ENCODE peak calls at places on chromosomes 6 and 20, in seven cellular contexts. K, J, H, F, W, C and X are unnamed samples.

GRCh38 chr6:127516676-127517273 is 2.4 kb downstream of the MTCL3 start:
- DNase-seq in K (no peak), J (peak), H (no peak), F (peak), W (peak), C (peak), X (peak)

GRCh38 chr20:44785768-44786167 is 24.6 kb downstream of the RIMS4 start:
- DNase-seq in K (no peak), J (no peak), H (no peak), F (no peak), W (peak), C (no peak), X (peak)

GRCh38 chr6:28742668-28743270 is 181.0 kb downstream of the TRIM27 start:
- DNase-seq in K (no peak), J (no peak), H (no peak), F (no peak), W (peak), C (no peak), X (peak)

GRCh38 chr6:72631480-72631879 is 9.6 kb downstream of the KCNQ5 start:
- DNase-seq in K (no peak), J (no peak), H (no peak), F (no peak), W (no peak), C (no peak), X (no peak)

GRCh38 chr6:3228791-3229565 is 1.5 kb upstream of the TUBB2B start:
- DNase-seq in K (no peak), J (peak), H (no peak), F (peak), W (no peak), C (no peak), X (peak)

GRCh38 chr6:6793388-6794250 is 205.1 kb downstream of the LY86 start:
- DNase-seq in K (no peak), J (no peak), H (no peak), F (no peak), W (no peak), C (no peak), X (no peak)

GRCh38 chr20:63441136-63441776 is 31.2 kb downstream of the KCNQ2 start:
- DNase-seq in K (no peak), J (no peak), H (no peak), F (no peak), W (no peak), C (no peak), X (no peak)

GRCh38 chr6:122669868-122670267 is 59.7 kb downstream of the PKIB start:
- DNase-seq in K (no peak), J (no peak), H (no peak), F (no peak), W (no peak), C (no peak), X (peak)

GRCh38 chr20:61588356-61589054 is 336.4 kb downstream of the CDH4 start:
- DNase-seq in K (no peak), J (no peak), H (peak), F (no peak), W (no peak), C (no peak), X (no peak)

GRCh38 chr6:163356324-163356723 is 58.2 kb upstream of the QKI start:
- DNase-seq in K (peak), J (no peak), H (no peak), F (no peak), W (peak), C (no peak), X (no peak)

GRCh38 chr6:81940451-81940850 is 188.0 kb upstream of the TENT5A start:
- DNase-seq in K (no peak), J (no peak), H (no peak), F (no peak), W (no peak), C (no peak), X (no peak)

GRCh38 chr20:33025318-33025876 is 6.1 kb upstream of the BPIFB6 start:
- DNase-seq in K (no peak), J (no peak), H (no peak), F (no peak), W (no peak), C (no peak), X (no peak)

GRCh38 chr6:136464874-136465273 is 85.3 kb downstream of the MAP7 start:
- DNase-seq in K (no peak), J (no peak), H (no peak), F (no peak), W (no peak), C (no peak), X (no peak)

GRCh38 chr6:13953061-13953705 is 28.4 kb downstream of the RNF182 start:
- DNase-seq in K (no peak), J (no peak), H (peak), F (no peak), W (no peak), C (no peak), X (no peak)

GRCh38 chr20:10922941-10923340 is 249.1 kb upstream of the JAG1 start:
- DNase-seq in K (no peak), J (no peak), H (peak), F (no peak), W (no peak), C (no peak), X (no peak)

GRCh38 chr6:14070457-14070856 is 47.1 kb upstream of the CD83 start:
- DNase-seq in K (no peak), J (no peak), H (no peak), F (no peak), W (no peak), C (no peak), X (no peak)

GRCh38 chr20:4303136-4303535 is 287.8 kb upstream of the RNF24 start:
- DNase-seq in K (no peak), J (no peak), H (no peak), F (no peak), W (no peak), C (no peak), X (no peak)

GRCh38 chr6:164243949-164244348 is 829.4 kb downstream of the QKI start:
- DNase-seq in K (no peak), J (no peak), H (no peak), F (no peak), W (no peak), C (no peak), X (no peak)

GRCh38 chr6:113457156-113457555 is 400.0 kb upstream of the MARCKS start:
- DNase-seq in K (no peak), J (no peak), H (no peak), F (no peak), W (no peak), C (no peak), X (no peak)

GRCh38 chr6:20211941-20212391 is 303 bp downstream of the MBOAT1 start:
- DNase-seq in K (no peak), J (no peak), H (no peak), F (no peak), W (peak), C (no peak), X (peak)

GRCh38 chr6:109059591-109060021 is 35.0 kb downstream of the SESN1 start:
- DNase-seq in K (no peak), J (peak), H (no peak), F (no peak), W (no peak), C (no peak), X (no peak)

GRCh38 chr6:154721460-154721859 is 11.8 kb upstream of the SCAF8 start:
- DNase-seq in K (no peak), J (no peak), H (peak), F (no peak), W (no peak), C (no peak), X (no peak)

GRCh38 chr6:10460096-10460495 is 45.2 kb upstream of the TFAP2A start:
- DNase-seq in K (no peak), J (no peak), H (no peak), F (no peak), W (no peak), C (no peak), X (no peak)

GRCh38 chr20:37334450-37334849 is 11.5 kb upstream of the SRC start:
- DNase-seq in K (no peak), J (no peak), H (no peak), F (no peak), W (no peak), C (no peak), X (no peak)

GRCh38 chr6:34709386-34709785 is 12.8 kb upstream of the ILRUN start:
- DNase-seq in K (no peak), J (no peak), H (peak), F (no peak), W (no peak), C (no peak), X (no peak)

GRCh38 chr20:12575352-12576095 is 433.2 kb upstream of the SPTLC3 start:
- DNase-seq in K (peak), J (no peak), H (no peak), F (no peak), W (no peak), C (no peak), X (peak)

GRCh38 chr6:128162423-128162822 is 261.6 kb upstream of the THEMIS start:
- DNase-seq in K (no peak), J (no peak), H (no peak), F (no peak), W (no peak), C (no peak), X (no peak)

GRCh38 chr6:12266571-12266970 is 23.6 kb upstream of the EDN1 start:
- DNase-seq in K (no peak), J (no peak), H (no peak), F (no peak), W (no peak), C (no peak), X (no peak)

GRCh38 chr6:77361018-77361417 is 102.3 kb downstream of the HTR1B start:
- DNase-seq in K (no peak), J (no peak), H (no peak), F (no peak), W (no peak), C (no peak), X (no peak)

GRCh38 chr6:75893058-75893775 is 144.2 kb downstream of the MYO6 start:
- DNase-seq in K (no peak), J (no peak), H (peak), F (no peak), W (peak), C (peak), X (peak)